ENCODE peak calls at places on chromosome 1, in eight cellular contexts. One of them, this sample, is unnamed. For H3K79me2, the result is how much of the 10 kb centered on the place peaks cover.

GRCh38 chr1:8122477-8123407 is 96.6 kb upstream of the ERRFI1 start:
- DNase-seq in PC-3: peak
- DNase-seq in hepatocyte: peak
- DNase-seq in GM23248: no peak
- DNase-seq in MM.1S: no peak
- DNase-seq in SK-N-SH: no peak
- DNase-seq in neural progenitor cell: no peak
- DNase-seq in GM23338: no peak
- DNase-seq in this sample: no peak

GRCh38 chr1:30852026-30852425 is 56.5 kb downstream of the SDC3 start:
- DNase-seq in PC-3: no peak
- DNase-seq in hepatocyte: peak
- DNase-seq in GM23248: peak
- DNase-seq in MM.1S: no peak
- DNase-seq in SK-N-SH: no peak
- DNase-seq in neural progenitor cell: no peak
- DNase-seq in GM23338: no peak
- DNase-seq in this sample: no peak

GRCh38 chr1:153428790-153429189 is 12.5 kb downstream of the S100A7A start:
- DNase-seq in PC-3: no peak
- DNase-seq in hepatocyte: no peak
- DNase-seq in GM23248: no peak
- DNase-seq in MM.1S: no peak
- DNase-seq in SK-N-SH: no peak
- DNase-seq in neural progenitor cell: no peak
- DNase-seq in GM23338: peak
- DNase-seq in this sample: no peak

GRCh38 chr1:66360285-66360724 is 173.6 kb upstream of the SGIP1 start:
- DNase-seq in PC-3: no peak
- DNase-seq in hepatocyte: no peak
- DNase-seq in GM23248: no peak
- DNase-seq in MM.1S: no peak
- DNase-seq in SK-N-SH: no peak
- DNase-seq in neural progenitor cell: no peak
- DNase-seq in GM23338: peak
- DNase-seq in this sample: peak

GRCh38 chr1:208515123-208515522 is 270.9 kb upstream of the PLXNA2 start:
- DNase-seq in PC-3: no peak
- DNase-seq in hepatocyte: no peak
- DNase-seq in GM23248: no peak
- DNase-seq in MM.1S: no peak
- DNase-seq in SK-N-SH: no peak
- DNase-seq in neural progenitor cell: no peak
- DNase-seq in GM23338: no peak
- DNase-seq in this sample: no peak

GRCh38 chr1:56484695-56485094 is 94.7 kb downstream of the PLPP3 start:
- DNase-seq in PC-3: no peak
- DNase-seq in hepatocyte: no peak
- DNase-seq in GM23248: no peak
- DNase-seq in MM.1S: no peak
- DNase-seq in SK-N-SH: no peak
- DNase-seq in neural progenitor cell: no peak
- DNase-seq in GM23338: no peak
- DNase-seq in this sample: no peak

GRCh38 chr1:67652800-67653199 is 32.2 kb upstream of the GADD45A start:
- DNase-seq in PC-3: peak
- DNase-seq in hepatocyte: no peak
- DNase-seq in GM23248: peak
- DNase-seq in MM.1S: peak
- DNase-seq in SK-N-SH: no peak
- DNase-seq in neural progenitor cell: no peak
- DNase-seq in GM23338: peak
- DNase-seq in this sample: no peak

GRCh38 chr1:234602334-234603220 is 7.4 kb downstream of the IRF2BP2 start:
- DNase-seq in PC-3: peak
- DNase-seq in hepatocyte: peak
- DNase-seq in GM23248: peak
- DNase-seq in MM.1S: no peak
- DNase-seq in SK-N-SH: no peak
- DNase-seq in neural progenitor cell: no peak
- DNase-seq in GM23338: no peak
- DNase-seq in this sample: peak

GRCh38 chr1:214854126-214854875 is 228.2 kb upstream of the KCNK2 start:
- DNase-seq in PC-3: no peak
- DNase-seq in hepatocyte: no peak
- DNase-seq in GM23248: peak
- DNase-seq in MM.1S: no peak
- DNase-seq in SK-N-SH: no peak
- DNase-seq in neural progenitor cell: no peak
- DNase-seq in GM23338: no peak
- DNase-seq in this sample: no peak

GRCh38 chr1:66503841-66504470 is 30.0 kb upstream of the SGIP1 start:
- DNase-seq in PC-3: peak
- DNase-seq in hepatocyte: peak
- DNase-seq in GM23248: peak
- DNase-seq in MM.1S: peak
- DNase-seq in SK-N-SH: peak
- DNase-seq in neural progenitor cell: peak
- DNase-seq in GM23338: peak
- DNase-seq in this sample: peak

GRCh38 chr1:178725603-178726517 is 816 bp downstream of the RALGPS2 start:
- DNase-seq in PC-3: peak
- DNase-seq in hepatocyte: peak
- DNase-seq in GM23248: peak
- DNase-seq in MM.1S: peak
- DNase-seq in SK-N-SH: peak
- DNase-seq in neural progenitor cell: peak
- DNase-seq in GM23338: peak
- DNase-seq in this sample: peak

GRCh38 chr1:233114159-233114558 is 163.7 kb downstream of the NTPCR start:
- DNase-seq in PC-3: peak
- DNase-seq in hepatocyte: no peak
- DNase-seq in GM23248: peak
- DNase-seq in MM.1S: no peak
- DNase-seq in SK-N-SH: no peak
- DNase-seq in neural progenitor cell: no peak
- DNase-seq in GM23338: peak
- DNase-seq in this sample: no peak

GRCh38 chr1:200857804-200858203 is 15.0 kb upstream of the GPR25 start:
- DNase-seq in PC-3: no peak
- DNase-seq in hepatocyte: no peak
- DNase-seq in GM23248: no peak
- DNase-seq in MM.1S: no peak
- DNase-seq in SK-N-SH: no peak
- DNase-seq in neural progenitor cell: no peak
- DNase-seq in GM23338: no peak
- DNase-seq in this sample: no peak

GRCh38 chr1:89635825-89636815 is 3.2 kb downstream of the LRRC8C start:
- DNase-seq in PC-3: peak
- DNase-seq in hepatocyte: no peak
- DNase-seq in GM23248: peak
- DNase-seq in MM.1S: no peak
- DNase-seq in SK-N-SH: no peak
- DNase-seq in neural progenitor cell: no peak
- DNase-seq in GM23338: no peak
- DNase-seq in this sample: no peak

GRCh38 chr1:15684042-15684461 is at the start of gene PLEKHM2:
- DNase-seq in PC-3: peak
- DNase-seq in hepatocyte: peak
- DNase-seq in GM23248: peak
- DNase-seq in MM.1S: peak
- DNase-seq in SK-N-SH: peak
- DNase-seq in neural progenitor cell: peak
- DNase-seq in GM23338: peak
- DNase-seq in this sample: peak

GRCh38 chr1:205497351-205497750 is 7.1 kb upstream of the CDK18 start:
- DNase-seq in PC-3: no peak
- DNase-seq in hepatocyte: no peak
- DNase-seq in GM23248: no peak
- DNase-seq in MM.1S: no peak
- DNase-seq in SK-N-SH: no peak
- DNase-seq in neural progenitor cell: no peak
- DNase-seq in GM23338: no peak
- DNase-seq in this sample: no peak

GRCh38 chr1:162560303-162561036 is 1.1 kb upstream of the UAP1 start:
- DNase-seq in PC-3: peak
- DNase-seq in hepatocyte: peak
- DNase-seq in GM23248: no peak
- DNase-seq in MM.1S: peak
- DNase-seq in SK-N-SH: no peak
- DNase-seq in neural progenitor cell: no peak
- DNase-seq in GM23338: peak
- DNase-seq in this sample: peak

GRCh38 chr1:154326546-154327465 is 1.5 kb downstream of the ATP8B2 start:
- DNase-seq in PC-3: peak
- DNase-seq in hepatocyte: no peak
- DNase-seq in GM23248: peak
- DNase-seq in MM.1S: peak
- DNase-seq in SK-N-SH: no peak
- DNase-seq in neural progenitor cell: no peak
- DNase-seq in GM23338: no peak
- DNase-seq in this sample: no peak

GRCh38 chr1:179968994-179969919 is 14.6 kb downstream of the CEP350 start:
- DNase-seq in PC-3: no peak
- DNase-seq in hepatocyte: no peak
- DNase-seq in GM23248: no peak
- DNase-seq in MM.1S: peak
- DNase-seq in SK-N-SH: no peak
- DNase-seq in neural progenitor cell: no peak
- DNase-seq in GM23338: no peak
- DNase-seq in this sample: no peak

GRCh38 chr1:27868932-27869718 is 3.2 kb upstream of the THEMIS2 start:
- DNase-seq in PC-3: no peak
- DNase-seq in hepatocyte: no peak
- DNase-seq in GM23248: no peak
- DNase-seq in MM.1S: peak
- DNase-seq in SK-N-SH: no peak
- DNase-seq in neural progenitor cell: no peak
- DNase-seq in GM23338: no peak
- DNase-seq in this sample: peak

GRCh38 chr1:188281927-188282326 is 1453.2 kb downstream of the PLA2G4A start:
- DNase-seq in PC-3: no peak
- DNase-seq in hepatocyte: no peak
- DNase-seq in GM23248: no peak
- DNase-seq in MM.1S: no peak
- DNase-seq in SK-N-SH: no peak
- DNase-seq in neural progenitor cell: no peak
- DNase-seq in GM23338: no peak
- DNase-seq in this sample: no peak

GRCh38 chr1:234289538-234290305 is 83.5 kb upstream of the COA6 start:
- DNase-seq in PC-3: no peak
- DNase-seq in hepatocyte: no peak
- DNase-seq in GM23248: no peak
- DNase-seq in MM.1S: no peak
- DNase-seq in SK-N-SH: no peak
- DNase-seq in neural progenitor cell: no peak
- DNase-seq in GM23338: no peak
- DNase-seq in this sample: no peak

GRCh38 chr1:234406871-234407270 is 33.6 kb downstream of the COA6 start:
- DNase-seq in PC-3: no peak
- DNase-seq in hepatocyte: no peak
- DNase-seq in GM23248: no peak
- DNase-seq in MM.1S: no peak
- DNase-seq in SK-N-SH: no peak
- DNase-seq in neural progenitor cell: no peak
- DNase-seq in GM23338: no peak
- DNase-seq in this sample: no peak

GRCh38 chr1:185074307-185074706 is 28.9 kb downstream of the RNF2 start:
- DNase-seq in PC-3: peak
- DNase-seq in hepatocyte: no peak
- DNase-seq in GM23248: peak
- DNase-seq in MM.1S: no peak
- DNase-seq in SK-N-SH: no peak
- DNase-seq in neural progenitor cell: no peak
- DNase-seq in GM23338: peak
- DNase-seq in this sample: no peak
- H3K79me2 ChIP-seq in PC-3: half or more
- H3K79me2 ChIP-seq in hepatocyte: half or more
- H3K79me2 ChIP-seq in GM23248: half or more
- H3K79me2 ChIP-seq in MM.1S: under half
- H3K79me2 ChIP-seq in SK-N-SH: half or more
- H3K79me2 ChIP-seq in neural progenitor cell: half or more
- H3K79me2 ChIP-seq in GM23338: half or more
- H3K79me2 ChIP-seq in this sample: under half

DNA sequence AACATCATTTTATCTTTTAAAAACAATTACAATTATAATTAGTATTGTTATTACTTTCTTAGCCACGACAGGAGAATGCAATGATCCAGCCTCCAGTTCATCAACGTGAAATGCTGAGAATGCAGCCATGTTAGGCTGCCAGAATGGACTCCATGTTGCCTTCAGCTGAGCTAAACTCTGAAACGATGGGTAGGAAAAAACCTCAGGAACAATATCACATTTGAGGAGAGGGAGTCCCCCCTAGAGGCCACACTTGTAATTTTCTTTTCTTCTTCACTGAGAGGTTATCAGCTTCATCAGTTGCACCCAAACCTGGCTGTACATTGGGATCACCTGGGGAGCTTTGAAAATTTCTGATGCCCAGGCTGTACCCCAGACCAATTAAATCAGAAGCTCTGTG is 34.6 kb upstream of the DNAH14 start:
- DNase-seq in PC-3: peak
- DNase-seq in hepatocyte: peak
- DNase-seq in GM23248: peak
- DNase-seq in MM.1S: no peak
- DNase-seq in SK-N-SH: peak
- DNase-seq in neural progenitor cell: peak
- DNase-seq in GM23338: peak
- DNase-seq in this sample: peak
- TF ChIP-seq EZH2phosphoT487 in PC-3: no peak
- TF ChIP-seq EZH2phosphoT487 in hepatocyte: no peak
- TF ChIP-seq EZH2phosphoT487 in GM23248: no peak
- TF ChIP-seq EZH2phosphoT487 in MM.1S: no peak
- TF ChIP-seq EZH2phosphoT487 in SK-N-SH: no peak
- TF ChIP-seq EZH2phosphoT487 in neural progenitor cell: no peak
- TF ChIP-seq EZH2phosphoT487 in GM23338: no peak
- TF ChIP-seq EZH2phosphoT487 in this sample: no peak

DNA sequence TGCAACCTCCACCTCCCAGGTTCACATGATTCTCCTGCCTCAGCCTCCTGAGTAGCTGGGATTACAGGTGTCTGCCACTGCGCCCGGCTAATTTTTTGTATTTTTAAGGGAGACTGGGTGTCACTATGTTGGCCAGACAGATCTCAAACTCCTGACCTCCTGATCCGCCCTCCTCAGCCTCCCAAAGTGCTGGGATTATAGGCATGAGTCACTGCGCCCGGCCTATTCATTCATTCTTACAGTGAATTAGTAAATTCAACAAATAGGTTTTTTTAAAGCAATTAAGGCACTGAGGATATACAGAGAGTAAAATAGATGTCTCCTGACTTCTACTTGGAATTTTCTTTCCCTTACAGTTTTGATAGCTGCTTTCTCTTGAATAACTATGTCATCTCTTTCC is 43.5 kb downstream of the CDC42 start:
- DNase-seq in PC-3: peak
- DNase-seq in hepatocyte: no peak
- DNase-seq in GM23248: no peak
- DNase-seq in MM.1S: no peak
- DNase-seq in SK-N-SH: no peak
- DNase-seq in neural progenitor cell: no peak
- DNase-seq in GM23338: no peak
- DNase-seq in this sample: no peak
- H3K79me2 ChIP-seq in PC-3: under half
- H3K79me2 ChIP-seq in hepatocyte: half or more
- H3K79me2 ChIP-seq in GM23248: half or more
- H3K79me2 ChIP-seq in MM.1S: under half
- H3K79me2 ChIP-seq in SK-N-SH: half or more
- H3K79me2 ChIP-seq in neural progenitor cell: under half
- H3K79me2 ChIP-seq in GM23338: under half
- H3K79me2 ChIP-seq in this sample: under half

GRCh38 chr1:43861985-43862735 is 71.4 kb upstream of the ARTN start:
- DNase-seq in PC-3: no peak
- DNase-seq in hepatocyte: no peak
- DNase-seq in GM23248: no peak
- DNase-seq in MM.1S: no peak
- DNase-seq in SK-N-SH: no peak
- DNase-seq in neural progenitor cell: no peak
- DNase-seq in GM23338: no peak
- DNase-seq in this sample: no peak
- TF ChIP-seq EZH2phosphoT487 in PC-3: no peak
- TF ChIP-seq EZH2phosphoT487 in hepatocyte: no peak
- TF ChIP-seq EZH2phosphoT487 in GM23248: no peak
- TF ChIP-seq EZH2phosphoT487 in MM.1S: no peak
- TF ChIP-seq EZH2phosphoT487 in SK-N-SH: no peak
- TF ChIP-seq EZH2phosphoT487 in neural progenitor cell: no peak
- TF ChIP-seq EZH2phosphoT487 in GM23338: no peak
- TF ChIP-seq EZH2phosphoT487 in this sample: no peak

This sample was measured in OCI-LY7.